ENCODE peak calls at places on chromosomes 4 and X, in seven cellular contexts. S, F, J, I, T, L and Y are unnamed samples.
A peak's percentile ranks its signal among the peaks of the same experiment; 100 is the strongest.

GRCh38 chr4:36812153-36812552 is 432.4 kb upstream of the NWD2 start:
- DNase-seq in S (no peak), F (no peak), I (no peak), L (no peak), T (no peak), J (no peak), Y (no peak)

GRCh38 chr4:100981447-100982204 is 365.7 kb downstream of the PPP3CA start:
- DNase-seq in T (no peak), S (no peak), F (peak; percentile 81), J (peak; percentile 81), L (no peak), I (no peak), Y (no peak)

GRCh38 chr4:186839122-186840037 is 115.7 kb upstream of the FAT1 start:
- DNase-seq in L (no peak), S (no peak), I (peak; percentile 32), J (peak; percentile 86), F (peak; percentile 83), T (no peak), Y (no peak)

GRCh38 chrX:18441780-18442367 is 16.5 kb downstream of the CDKL5 start:
- DNase-seq in T (no peak), F (no peak), I (no peak), J (no peak), L (no peak), S (no peak), Y (no peak)

GRCh38 chr4:155571184-155571944 is 95.3 kb upstream of the GUCY1A1 start:
- DNase-seq in J (no peak), T (no peak), L (no peak), F (no peak), I (no peak), S (no peak), Y (no peak)

GRCh38 chrX:69501433-69501832 is 2.7 kb upstream of the NALF2 start:
- DNase-seq in L (peak; percentile 52), F (no peak), S (no peak), J (no peak), T (no peak), I (no peak), Y (no peak)

GRCh38 chr4:163367651-163368050 is 24.0 kb downstream of the NPY5R start:
- DNase-seq in I (no peak), F (no peak), L (no peak), S (no peak), T (no peak), J (no peak), Y (no peak)

GRCh38 chrX:72105436-72105835 is 26.3 kb downstream of the RTL5 start:
- DNase-seq in S (no peak), T (no peak), F (no peak), I (no peak), L (no peak), J (no peak), Y (no peak)

GRCh38 chr4:33493231-33493630 is 2751.1 kb downstream of the ARAP2 start:
- DNase-seq in J (no peak), T (no peak), I (no peak), L (no peak), S (no peak), F (no peak), Y (no peak)

GRCh38 chrX:103879339-103879738 is 47.3 kb upstream of the RAB9B start:
- DNase-seq in F (peak; percentile 37), T (no peak), S (no peak), L (no peak), I (no peak), J (peak; percentile 62), Y (no peak)

GRCh38 chr4:174154455-174154854 is 129.0 kb downstream of the FBXO8 start:
- DNase-seq in L (no peak), I (no peak), S (no peak), F (peak; percentile 19), T (no peak), J (peak; percentile 47), Y (no peak)

GRCh38 chr4:154516320-154516719 is 24.7 kb upstream of the DCHS2 start:
- DNase-seq in T (no peak), S (no peak), I (no peak), F (no peak), L (no peak), J (no peak), Y (no peak)

GRCh38 chr4:82890913-82891727 is at the start of gene SEC31A:
- DNase-seq in J (peak; percentile 94), T (peak; percentile 98), L (peak; percentile 91), I (peak; percentile 89), F (peak; percentile 85), S (peak; percentile 97), Y (peak; percentile 75)

GRCh38 chrX:130224810-130225209 is 43.9 kb downstream of the ZNF280C start:
- DNase-seq in S (no peak), F (no peak), L (no peak), I (no peak), J (no peak), T (no peak), Y (no peak)

GRCh38 chr4:174553828-174554227 is 31.5 kb upstream of the HPGD start:
- DNase-seq in L (no peak), I (no peak), S (no peak), T (no peak), J (peak; percentile 44), F (peak; percentile 21), Y (no peak)

GRCh38 chr4:185903205-185903604 is 91.2 kb upstream of the SORBS2 start:
- DNase-seq in T (no peak), S (no peak), J (no peak), L (no peak), I (no peak), F (no peak), Y (no peak)

GRCh38 chr4:182351485-182351884 is 108.3 kb downstream of the TENM3 start:
- DNase-seq in J (no peak), T (no peak), S (no peak), L (no peak), F (no peak), I (no peak), Y (no peak)

GRCh38 chrX:23953908-23954269 is 46.1 kb downstream of the CXorf58 start:
- DNase-seq in L (no peak), J (no peak), I (no peak), S (no peak), T (no peak), F (no peak), Y (no peak)

GRCh38 chrX:36986231-36986630 is 21.9 kb upstream of the FAM47C start:
- DNase-seq in I (no peak), S (no peak), T (no peak), J (no peak), L (no peak), F (no peak), Y (no peak)

GRCh38 chrX:23959781-23960180 is 52.0 kb downstream of the CXorf58 start:
- DNase-seq in F (no peak), J (no peak), I (no peak), S (no peak), T (no peak), L (no peak), Y (no peak)

DNA sequence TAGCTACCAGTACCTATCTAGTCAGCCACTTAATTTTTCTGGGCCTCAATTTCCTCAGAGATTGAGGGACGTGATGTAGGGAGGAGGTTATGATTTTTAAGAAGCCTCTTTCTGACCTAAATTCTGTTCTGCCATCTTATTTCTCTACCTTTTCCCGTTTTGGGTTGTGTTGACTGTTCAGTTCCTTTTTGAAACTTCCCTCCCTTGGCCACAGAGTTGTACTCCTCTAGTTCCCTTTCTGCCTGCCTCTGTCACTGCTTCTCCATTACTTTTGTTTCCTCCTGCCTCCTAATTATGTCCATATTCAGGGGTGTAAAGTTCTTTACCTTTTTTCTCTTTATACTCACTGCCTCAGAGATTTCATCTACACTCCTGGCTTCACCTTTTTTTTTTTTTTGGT is 25.4 kb downstream of the CLCN5 start:
- DNase-seq in T (no peak), L (no peak), F (no peak), I (no peak), J (no peak), S (no peak), Y (no peak)
- H3K4me3 ChIP-seq in T (no peak overlapping the region), L (no peak overlapping the region), F (no peak overlapping the region), I (no peak overlapping the region), J (no peak overlapping the region), S (no peak overlapping the region), Y (no peak overlapping the region)

DNA sequence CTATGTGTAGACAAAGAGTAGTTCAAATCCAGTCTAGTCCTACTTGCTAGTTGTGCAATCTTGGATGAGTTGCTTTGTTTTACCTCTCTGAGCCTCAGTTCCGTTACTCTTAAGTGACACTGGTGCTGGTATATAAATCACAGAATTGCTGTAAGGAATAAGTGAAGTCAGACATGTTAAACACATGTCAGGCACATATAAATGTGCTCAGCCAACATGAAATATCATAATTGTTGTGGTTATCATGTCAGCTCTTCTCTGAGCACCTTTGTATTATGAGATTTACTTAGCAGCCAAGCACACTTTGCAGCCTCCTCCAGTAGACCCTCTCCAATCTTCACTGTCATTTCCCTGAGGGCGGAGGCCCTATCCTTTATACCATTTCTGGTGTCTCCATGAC is 87.9 kb upstream of the PAK3 start:
- DNase-seq in F (no peak), L (no peak), I (no peak), J (no peak), S (no peak), T (no peak), Y (no peak)
- H3K27me3 ChIP-seq in F (no peaks in the 10 kb centered on the region), L (no peaks in the 10 kb centered on the region), I (no peaks in the 10 kb centered on the region), J (no peaks in the 10 kb centered on the region), S (no peaks in the 10 kb centered on the region), T (no peaks in the 10 kb centered on the region), Y (no peaks in the 10 kb centered on the region)

GRCh38 chr4:170127758-170128157 is 38.0 kb upstream of the AADAT start:
- DNase-seq in F (no peak), T (no peak), L (no peak), S (no peak), I (no peak), J (no peak), Y (no peak)

GRCh38 chr4:170122252-170122651 is 32.5 kb upstream of the AADAT start:
- DNase-seq in J (no peak), F (no peak), I (no peak), T (no peak), L (no peak), S (no peak), Y (no peak)

GRCh38 chr4:170128219-170128804 is 38.6 kb upstream of the AADAT start:
- DNase-seq in I (no peak), J (no peak), T (no peak), L (no peak), F (no peak), S (no peak), Y (no peak)

DNA sequence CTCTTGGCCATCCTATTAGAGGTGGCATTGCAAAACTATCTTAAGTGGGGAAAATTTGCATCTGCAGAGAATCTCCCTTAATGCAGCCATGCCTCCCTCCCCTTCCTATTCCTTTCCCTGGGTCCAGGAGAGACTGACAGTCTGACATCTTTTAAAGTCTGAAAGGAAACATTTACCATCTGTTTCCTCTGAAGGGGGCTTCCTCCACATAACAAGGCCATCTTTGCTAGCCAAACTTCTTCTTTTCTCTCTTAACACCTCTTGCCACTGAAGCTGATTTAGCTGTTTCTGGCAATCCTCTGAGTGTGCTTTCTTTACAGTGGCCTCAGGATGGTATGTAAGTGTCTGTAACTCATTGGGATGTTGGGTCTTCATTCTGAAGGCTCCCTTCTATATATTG is 34.6 kb upstream of the AADAT start:
- DNase-seq in S (no peak), I (no peak), T (no peak), J (no peak), L (no peak), F (no peak), Y (no peak)
- H3K4me3 ChIP-seq in S (no peak overlapping the region), I (no peak overlapping the region), T (no peak overlapping the region), J (no peak overlapping the region), L (no peak overlapping the region), F (no peak overlapping the region), Y (no peak overlapping the region)

DNA sequence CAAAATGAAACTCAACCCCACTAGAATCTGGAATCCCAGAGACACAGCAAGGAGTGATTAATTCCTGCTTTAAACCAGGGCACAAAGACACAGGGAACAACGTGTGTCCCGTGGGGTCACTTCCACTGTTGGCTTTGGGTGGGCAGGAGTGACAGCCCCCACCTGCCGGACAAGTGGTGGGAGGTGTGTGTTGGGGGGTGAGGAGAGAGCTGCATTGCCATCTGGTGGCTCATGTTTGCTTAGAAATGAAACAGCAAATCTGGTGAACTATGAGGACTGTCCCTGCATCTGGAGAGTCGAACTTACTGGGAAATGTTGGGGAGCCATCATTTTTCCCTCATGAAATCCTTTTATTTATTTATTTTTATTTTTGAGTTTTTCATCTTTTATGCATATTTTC is 75.9 kb upstream of the AFAP1 start:
- DNase-seq in S (no peak), F (no peak), I (peak; percentile 20), J (no peak), T (no peak), L (no peak), Y (no peak)
- H3K27me3 ChIP-seq in S (no peaks in the 10 kb centered on the region), F (peaks cover 57% of the 10 kb centered on the region), I (peaks cover 46% of the 10 kb centered on the region), J (peaks cover 15% of the 10 kb centered on the region), T (no peaks in the 10 kb centered on the region), L (peaks cover 7% of the 10 kb centered on the region), Y (no peaks in the 10 kb centered on the region)